ENCODE peak calls at places on chromosomes 13 and 19, in four cellular contexts. O is upper lobe of left lung, Q is HCT116, A is HepG2. L is an unnamed sample. For H3K9me3, the result is how much of the 10 kb centered on the place peaks cover.

GRCh38 chr13:52378312-52378711 is 27.7 kb downstream of the THSD1 start:
- ATAC-seq in Q (no peak), A (no peak), O (peak), L (no peak)

GRCh38 chr13:114151565-114152284 is 19.3 kb upstream of the RASA3 start:
- ATAC-seq in Q (peak), O (no peak), A (peak), L (no peak)

GRCh38 chr13:24668955-24669354 is 11.3 kb upstream of the ATP12A start:
- ATAC-seq in O (peak), A (no peak), Q (no peak), L (no peak)

GRCh38 chr19:5247957-5248705 is 92.5 kb downstream of the PTPRS start:
- ATAC-seq in Q (no peak), A (no peak), O (no peak), L (no peak)

GRCh38 chr13:44609137-44609536 is 33.0 kb upstream of the TSC22D1 start:
- ATAC-seq in Q (peak), O (no peak), A (no peak), L (no peak)

GRCh38 chr19:14674764-14675163 is at the start of gene ADGRE3:
- ATAC-seq in Q (no peak), O (no peak), A (no peak), L (no peak)

GRCh38 chr13:29543230-29544215 is 52.0 kb downstream of the SLC7A1 start:
- ATAC-seq in A (peak), O (no peak), Q (no peak), L (peak)

GRCh38 chr13:24087611-24088235 is 72.8 kb upstream of the SPATA13 start:
- ATAC-seq in Q (no peak), O (no peak), A (peak), L (peak)

GRCh38 chr19:16829822-16830289 is 658 bp downstream of the SIN3B start:
- ATAC-seq in Q (peak), O (peak), A (peak), L (no peak)

GRCh38 chr19:28009696-28010095 is 1203.3 kb downstream of the UQCRFS1 start:
- ATAC-seq in O (peak), Q (no peak), A (no peak), L (no peak)

GRCh38 chr19:14066139-14066538 is 4.3 kb upstream of the PALM3 start:
- ATAC-seq in A (no peak), O (no peak), Q (no peak), L (no peak)

GRCh38 chr19:19417618-19418270 is 12.3 kb downstream of the GATAD2A start:
- ATAC-seq in Q (no peak), A (no peak), O (no peak), L (no peak)

GRCh38 chr13:99750951-99751350 is 220.6 kb downstream of the ZIC5 start:
- ATAC-seq in O (no peak), A (no peak), Q (no peak), L (no peak)

GRCh38 chr19:47418595-47419036 is 711 bp downstream of the MEIS3 start:
- ATAC-seq in Q (no peak), O (no peak), A (no peak), L (no peak)

GRCh38 chr19:57632987-57633831 is at the start of gene ZNF211:
- ATAC-seq in O (peak), Q (peak), A (peak), L (peak)
- TF ChIP-seq POLR2AphosphoS5 in O (peak), Q (peak), A (no peak), L (peak)

GRCh38 chr13:66222127-66222526 is 1008.0 kb downstream of the PCDH9 start:
- ATAC-seq in O (no peak), Q (no peak), A (no peak), L (no peak)

GRCh38 chr13:66224644-66225043 is 1005.5 kb downstream of the PCDH9 start:
- ATAC-seq in A (no peak), O (no peak), Q (no peak), L (no peak)

GRCh38 chr13:66219493-66219892 is 1010.6 kb downstream of the PCDH9 start:
- ATAC-seq in O (no peak), A (no peak), Q (no peak), L (no peak)

GRCh38 chr13:66222926-66223325 is 1007.2 kb downstream of the PCDH9 start:
- ATAC-seq in A (no peak), Q (no peak), O (no peak), L (no peak)

DNA sequence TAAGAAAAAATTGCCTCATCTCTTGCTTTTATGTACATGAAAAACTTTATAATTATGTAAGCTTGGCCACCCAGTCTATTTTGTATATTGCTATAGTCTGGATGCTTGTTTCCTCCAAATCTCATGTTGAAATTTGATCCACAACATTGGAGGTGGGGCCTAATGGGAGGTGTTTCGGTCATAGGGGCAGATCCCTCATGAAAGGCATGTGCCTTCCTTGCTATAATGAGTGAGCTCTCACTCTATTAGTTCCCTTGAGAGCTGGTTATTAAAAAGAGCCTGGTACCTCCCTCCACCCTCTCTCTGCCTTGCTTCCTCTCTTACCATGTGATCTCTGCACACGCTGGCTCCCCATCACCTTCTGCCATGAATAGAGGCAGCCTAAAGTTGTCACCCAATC is 1005.1 kb downstream of the PCDH9 start:
- ATAC-seq in O (no peak), Q (no peak), A (no peak), L (no peak)
- H3K9me3 ChIP-seq in O (under half), Q (under half), A (under half), L (under half)

GRCh38 chr19:44954649-44955499 is at the start of gene CLPTM1:
- ATAC-seq in Q (peak), A (peak), O (peak), L (peak)
- TF ChIP-seq POLR2AphosphoS5 in Q (peak), A (peak), O (peak), L (peak)

GRCh38 chr19:2846180-2846935 is 5.1 kb downstream of the ZNF555 start:
- ATAC-seq in O (no peak), A (no peak), Q (no peak), L (no peak)
- H3K9me3 ChIP-seq in O (under half), A (under half), Q (under half), L (under half)

GRCh38 chr13:106986033-106986484 is 418.1 kb upstream of the ARGLU1 start:
- ATAC-seq in O (peak), Q (no peak), A (no peak), L (no peak)

GRCh38 chr13:106987435-106987800 is 419.5 kb upstream of the ARGLU1 start:
- ATAC-seq in O (no peak), A (no peak), Q (no peak), L (no peak)

GRCh38 chr13:106989866-106990265 is 421.9 kb upstream of the ARGLU1 start:
- ATAC-seq in O (no peak), Q (no peak), A (no peak), L (no peak)

GRCh38 chr13:106986687-106987434 is 418.9 kb upstream of the ARGLU1 start:
- ATAC-seq in A (no peak), Q (no peak), O (no peak), L (no peak)

DNA sequence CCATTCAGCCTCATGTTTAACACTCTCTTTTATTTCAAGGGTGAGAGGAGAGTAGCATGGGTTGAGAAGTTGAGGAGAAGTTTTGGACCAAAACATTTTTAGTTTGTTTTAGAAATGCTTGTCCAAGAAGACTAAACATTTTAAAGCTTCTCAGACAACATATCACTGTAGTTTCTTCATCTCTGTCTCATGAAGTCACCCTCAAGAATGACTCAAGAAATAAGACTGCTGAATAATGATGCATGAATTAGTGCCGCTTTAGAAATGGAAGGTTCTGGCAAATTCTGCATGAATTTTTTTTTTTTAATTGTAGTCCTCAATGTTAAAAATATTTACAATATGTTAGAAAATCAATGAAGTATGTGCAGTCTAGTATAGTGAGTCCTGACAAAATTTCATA is 422.7 kb upstream of the ARGLU1 start:
- ATAC-seq in O (no peak), A (no peak), Q (no peak), L (no peak)
- TF ChIP-seq POLR2AphosphoS5 in O (no peak), A (no peak), Q (no peak), L (no peak)

GRCh38 chr19:56874530-56874929 is 34.0 kb upstream of the PEG3 start:
- ATAC-seq in A (no peak), O (no peak), Q (no peak), L (no peak)
- H3K9me3 ChIP-seq in A (under half), O (under half), Q (under half), L (under half)

DNA sequence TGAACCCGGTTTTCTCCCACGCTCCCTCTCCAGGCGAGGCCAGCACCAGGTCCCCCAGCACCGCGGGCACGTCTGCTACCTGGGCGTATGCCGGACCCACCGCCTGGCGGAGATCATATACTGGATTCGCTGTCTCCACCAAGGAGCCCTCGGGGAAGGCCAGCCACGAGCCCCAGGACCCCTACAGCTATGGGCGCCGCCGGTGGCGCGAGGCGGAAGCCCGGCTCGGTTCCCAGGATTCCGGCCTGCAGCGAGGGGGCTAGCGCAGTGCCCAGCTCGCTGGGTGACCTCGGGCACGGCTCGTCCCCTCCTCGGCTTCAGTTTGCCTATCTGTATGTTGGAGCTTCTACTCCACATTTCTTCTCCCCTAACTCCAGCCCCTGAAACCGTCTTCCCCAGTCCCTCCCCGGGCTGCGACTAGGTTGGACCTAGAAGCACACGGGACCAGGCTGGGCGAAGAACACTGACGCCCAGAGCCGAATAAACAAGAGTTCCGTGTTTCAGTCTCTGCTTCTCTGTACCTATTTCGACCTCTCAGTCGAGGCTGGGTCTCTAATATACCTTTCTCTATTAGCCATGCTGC is 752 bp upstream of the CPT1C start:
- ATAC-seq in O (no peak), A (no peak), Q (peak), L (peak)
- TF ChIP-seq POLR2AphosphoS5 in O (no peak), A (no peak), Q (no peak), L (no peak)

DNA sequence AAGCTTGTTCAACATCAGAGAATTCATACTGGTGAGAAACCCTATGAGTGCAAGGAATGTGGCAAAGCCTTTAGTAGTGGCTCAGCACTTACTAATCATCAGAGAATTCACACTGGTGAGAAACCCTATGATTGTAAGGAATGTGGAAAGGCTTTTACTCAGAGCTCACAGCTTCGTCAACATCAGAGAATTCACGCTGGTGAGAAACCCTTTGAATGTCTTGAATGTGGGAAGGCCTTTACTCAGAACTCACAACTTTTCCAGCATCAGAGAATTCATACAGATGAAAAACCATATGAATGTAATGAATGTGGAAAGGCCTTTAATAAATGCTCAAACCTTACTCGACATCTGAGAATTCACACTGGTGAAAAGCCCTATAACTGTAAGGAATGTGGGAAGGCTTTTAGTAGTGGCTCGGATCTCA is 25.2 kb downstream of the ZNF383 start:
- ATAC-seq in Q (no peak), A (no peak), O (no peak), L (no peak)
- H3K9me3 ChIP-seq in Q (under half), A (half or more), O (half or more), L (under half)

L was measured in gastroesophageal sphincter.